ENCODE peak calls at places on chromosomes 12 and 14, in four cellular contexts. Z, F, H and N are unnamed samples.

GRCh38 chr12:131335456-131335855 is 375.4 kb upstream of the SFSWAP start:
- DNase-seq in Z (no peak), F (no peak), H (no peak), N (no peak)

GRCh38 chr12:106866426-106867080 is 89.2 kb upstream of the TMEM263 start:
- DNase-seq in Z (no peak), F (no peak), H (no peak), N (no peak)

GRCh38 chr12:32302218-32302826 is 97.0 kb upstream of the FGD4 start:
- DNase-seq in Z (no peak), F (no peak), H (peak; percentile 72), N (no peak)

GRCh38 chr12:131607658-131608447 is 103.0 kb upstream of the SFSWAP start:
- DNase-seq in Z (no peak), F (no peak), H (no peak), N (no peak)

GRCh38 chr14:93040443-93040842 is 75.3 kb downstream of the ITPK1 start:
- DNase-seq in Z (no peak), F (no peak), H (no peak), N (no peak)

GRCh38 chr12:115323223-115323905 is 639.4 kb upstream of the TBX3 start:
- DNase-seq in Z (no peak), F (no peak), H (no peak), N (peak; percentile 36)

GRCh38 chr14:99213101-99213500 is 58.9 kb downstream of the BCL11B start:
- DNase-seq in Z (no peak), F (no peak), H (no peak), N (no peak)

GRCh38 chr12:109098671-109099070 is 1.3 kb downstream of the UNG start:
- DNase-seq in Z (no peak), F (no peak), H (no peak), N (no peak)

GRCh38 chr14:26380616-26381015 is 217.2 kb downstream of the NOVA1 start:
- DNase-seq in Z (no peak), F (no peak), H (no peak), N (no peak)

GRCh38 chr14:63650336-63650952 is 8.8 kb upstream of the WDR89 start:
- DNase-seq in Z (no peak), F (no peak), H (no peak), N (no peak)

GRCh38 chr14:73457935-73458218 is 469 bp downstream of the NUMB start:
- DNase-seq in Z (no peak), F (no peak), H (no peak), N (no peak)

GRCh38 chr12:111029732-111030131 is 109.4 kb upstream of the MYL2 start:
- DNase-seq in Z (no peak), F (no peak), H (no peak), N (no peak)

GRCh38 chr14:81313775-81314429 is 86.2 kb downstream of the STON2 start:
- DNase-seq in Z (no peak), F (no peak), H (no peak), N (no peak)

GRCh38 chr14:38208825-38209562 is 1.3 kb downstream of the SSTR1 start:
- DNase-seq in Z (peak; percentile 26), F (no peak), H (peak; percentile 60), N (peak; percentile 70)

GRCh38 chr14:38211258-38211735 is 3.6 kb downstream of the SSTR1 start:
- DNase-seq in Z (peak; percentile 11), F (no peak), H (no peak), N (peak; percentile 31)

GRCh38 chr14:38210168-38210567 is 2.5 kb downstream of the SSTR1 start:
- DNase-seq in Z (peak; percentile 3), F (no peak), H (no peak), N (peak; percentile 39)

GRCh38 chr14:38209572-38210159 is 2.0 kb downstream of the SSTR1 start:
- DNase-seq in Z (no peak), F (no peak), H (no peak), N (no peak)

DNA sequence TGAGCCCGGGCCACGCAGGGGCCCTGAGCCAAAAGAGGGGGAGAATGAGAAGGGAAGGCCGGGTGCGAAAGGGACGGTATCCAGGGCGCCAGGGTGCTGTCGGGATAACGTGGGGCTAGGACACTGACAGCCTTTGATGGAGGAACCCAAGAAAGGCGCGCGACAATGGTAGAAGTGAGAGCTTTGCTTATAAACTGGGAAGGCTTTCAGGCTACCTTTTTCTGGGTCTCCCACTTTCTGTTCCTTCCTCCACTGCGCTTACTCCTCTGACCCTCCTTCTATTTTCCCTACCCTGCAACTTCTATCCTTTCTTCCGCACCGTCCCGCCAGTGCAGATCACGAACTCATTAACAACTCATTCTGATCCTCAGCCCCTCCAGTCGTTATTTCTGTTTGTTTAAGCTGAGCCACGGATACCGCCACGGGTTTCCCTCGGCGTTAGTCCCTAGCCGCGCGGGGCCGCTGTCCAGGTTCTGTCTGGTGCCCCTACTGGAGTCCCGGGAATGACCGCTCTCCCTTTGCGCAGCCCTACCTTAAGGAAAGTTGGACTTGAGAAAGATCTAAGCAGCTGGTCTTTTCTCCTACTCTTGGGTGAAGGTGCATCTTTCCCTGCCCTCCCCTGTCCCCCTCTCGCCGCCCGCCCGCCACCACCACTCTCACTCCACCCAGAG is 3.0 kb downstream of the SSTR1 start:
- DNase-seq in Z (peak; percentile 18), F (no peak), H (no peak), N (peak; percentile 75)
- H3K14ac ChIP-seq in Z (no peak overlapping the region), F (no peak overlapping the region), H (no peak overlapping the region), N (peak overlapping the region; percentile 53)

GRCh38 chr14:104927901-104928300 is 3.2 kb downstream of the PLD4 start:
- DNase-seq in Z (no peak), F (no peak), H (no peak), N (no peak)
- H3K23ac ChIP-seq in Z (no peak overlapping the region), F (no peak overlapping the region), H (no peak overlapping the region), N (no peak overlapping the region)

DNA sequence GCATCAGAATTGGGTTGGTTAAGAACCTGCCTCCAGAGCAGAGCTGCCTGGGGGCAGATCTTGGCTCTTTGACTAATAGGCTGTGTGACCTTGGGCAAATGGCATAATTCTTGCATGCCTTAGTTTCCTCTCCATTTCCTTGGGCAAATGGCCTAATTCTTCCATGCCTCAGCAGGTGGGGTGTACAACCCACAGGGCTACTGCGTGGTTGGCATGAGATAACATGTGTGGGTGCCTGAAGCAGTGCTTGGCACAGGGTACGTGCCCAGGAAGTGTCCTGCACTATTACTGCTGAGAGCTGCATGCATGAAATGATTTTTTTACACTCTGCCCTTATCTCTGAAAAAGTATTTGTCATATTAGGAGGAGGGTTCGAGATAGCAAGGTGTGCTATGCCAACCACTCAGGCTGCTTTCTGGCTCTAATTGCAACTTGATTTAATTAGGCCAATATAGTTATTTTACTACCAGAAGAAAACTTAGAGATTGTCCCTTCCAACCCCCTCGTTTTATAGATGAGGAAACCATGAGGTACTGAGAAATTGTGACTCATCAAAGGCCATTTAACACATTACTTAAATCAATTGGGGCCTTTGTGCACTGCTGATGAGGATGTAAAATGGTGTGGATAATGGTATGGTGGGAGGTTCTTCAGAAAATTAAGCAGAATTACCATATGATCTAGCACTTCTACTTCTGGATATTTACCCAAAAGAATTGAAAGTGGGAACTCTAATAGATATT is 161.6 kb upstream of the HIF1A start:
- DNase-seq in Z (no peak), F (no peak), H (no peak), N (no peak)
- H3K14ac ChIP-seq in Z (no peak overlapping the region), F (no peak overlapping the region), H (no peak overlapping the region), N (no peak overlapping the region)

GRCh38 chr12:12786716-12787601 is 1.5 kb downstream of the APOLD1 start:
- DNase-seq in Z (peak; percentile 40), F (peak; percentile 57), H (peak; percentile 78), N (peak; percentile 83)
- H3K23ac ChIP-seq in Z (peak overlapping the region; percentile 89), F (no peak overlapping the region), H (no peak overlapping the region), N (no peak overlapping the region)

GRCh38 chr12:117571321-117571720 is 209.9 kb upstream of the NOS1 start:
- DNase-seq in Z (no peak), F (no peak), H (no peak), N (no peak)
- H3K14ac ChIP-seq in Z (no peak overlapping the region), F (no peak overlapping the region), H (no peak overlapping the region), N (no peak overlapping the region)

DNA sequence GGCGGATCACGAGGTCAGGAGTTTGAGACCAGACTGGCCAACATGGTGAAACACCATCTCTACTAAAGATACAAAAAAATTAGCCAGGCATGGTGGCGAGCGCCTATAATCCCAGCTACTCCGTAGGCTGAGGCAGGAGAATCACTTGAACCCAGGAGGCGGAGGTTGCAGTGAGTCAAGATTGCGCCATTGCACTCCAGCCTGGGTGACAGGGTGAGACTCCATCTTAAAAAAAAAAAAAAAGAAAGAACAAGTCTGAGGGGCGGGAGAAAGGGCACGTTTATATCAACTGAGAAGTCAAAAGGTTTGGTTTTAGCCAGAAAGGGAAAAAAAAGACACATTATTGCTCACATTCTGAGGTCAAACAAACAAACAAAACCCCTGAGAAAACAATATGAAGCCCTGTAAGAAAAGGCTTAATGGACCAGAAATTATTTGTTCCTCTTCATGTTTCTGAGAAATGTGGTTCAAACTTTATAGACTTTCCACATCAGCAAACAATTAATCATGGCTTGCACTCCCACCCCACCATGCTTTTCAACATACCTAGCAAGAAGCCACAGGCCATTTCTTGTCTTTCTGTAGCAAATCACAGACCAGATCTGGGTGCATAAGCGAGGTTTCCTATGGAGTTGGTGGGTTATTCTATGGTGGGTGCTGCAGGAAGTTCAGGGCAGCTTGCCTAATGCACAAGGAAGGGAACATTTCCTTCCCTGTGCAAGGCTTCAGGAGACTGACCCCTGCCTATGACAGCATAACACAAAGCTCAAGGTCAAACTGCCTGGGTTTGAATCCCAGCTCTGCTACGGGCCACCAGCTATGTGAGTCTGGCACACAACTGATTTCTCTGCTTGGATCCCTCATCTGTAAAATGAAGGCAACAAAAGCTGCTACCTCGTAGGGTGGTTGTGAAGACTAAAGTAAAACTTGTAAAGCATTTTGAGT is 80.2 kb downstream of the SSPN start:
- DNase-seq in Z (no peak), F (no peak), H (no peak), N (peak; percentile 68)
- H3K23ac ChIP-seq in Z (no peak overlapping the region), F (no peak overlapping the region), H (no peak overlapping the region), N (no peak overlapping the region)

GRCh38 chr12:92151916-92152315 is 6.3 kb upstream of the BTG1 start:
- DNase-seq in Z (no peak), F (no peak), H (no peak), N (no peak)

GRCh38 chr12:92146497-92146828 is 817 bp upstream of the BTG1 start:
- DNase-seq in Z (no peak), F (no peak), H (no peak), N (no peak)

GRCh38 chr12:92146865-92147264 is 1.2 kb upstream of the BTG1 start:
- DNase-seq in Z (no peak), F (no peak), H (no peak), N (peak; percentile 23)

GRCh38 chr12:92147491-92147890 is 1.8 kb upstream of the BTG1 start:
- DNase-seq in Z (no peak), F (no peak), H (no peak), N (peak; percentile 11)

GRCh38 chr12:92149563-92149962 is 3.9 kb upstream of the BTG1 start:
- DNase-seq in Z (no peak), F (no peak), H (no peak), N (no peak)
- H3K14ac ChIP-seq in Z (no peak overlapping the region), F (no peak overlapping the region), H (no peak overlapping the region), N (no peak overlapping the region)